ENCODE peak calls at places on chromosomes 11 and 22, in ten cellular contexts. S is right atrium auricular region, W is AG04449, H is esophagus squamous epithelium, D is cardiac fibroblast, I is K562, R is kidney epithelial cell, Q is heart left ventricle, V is MM.1S, G is ascending aorta. X is an unnamed sample.

GRCh38 chr11:120442031-120442430 is 69.5 kb upstream of the GRIK4 start:
- DNase-seq in S (no peak), W (no peak), H (no peak), D (no peak), I (no peak), R (no peak), Q (no peak), V (no peak), G (no peak), X (no peak)

GRCh38 chr11:73931951-73932350 is 18.9 kb upstream of the DNAJB13 start:
- DNase-seq in S (no peak), W (no peak), H (no peak), D (no peak), I (no peak), R (no peak), Q (no peak), V (no peak), G (no peak), X (no peak)

GRCh38 chr11:91397134-91397468 is 827.5 kb upstream of the FAT3 start:
- DNase-seq in S (no peak), W (no peak), H (no peak), D (no peak), I (no peak), R (no peak), Q (no peak), V (no peak), G (no peak), X (no peak)

GRCh38 chr11:6418199-6418957 is 516 bp downstream of the APBB1 start:
- DNase-seq in S (no peak), W (no peak), H (no peak), D (peak), I (no peak), R (no peak), Q (peak), V (no peak), G (no peak), X (peak)

GRCh38 chr11:73228268-73229134 is 10.4 kb downstream of the P2RY2 start:
- DNase-seq in S (no peak), W (no peak), H (no peak), D (no peak), I (no peak), R (no peak), Q (no peak), V (no peak), G (peak), X (peak)

GRCh38 chr11:93784935-93785360 is 866 bp downstream of the MED17 start:
- DNase-seq in S (no peak), W (no peak), H (no peak), D (no peak), I (no peak), R (no peak), Q (no peak), V (no peak), G (no peak), X (peak)

GRCh38 chr11:69298778-69299461 is 5.0 kb downstream of the MYEOV start:
- DNase-seq in S (no peak), W (no peak), H (no peak), D (no peak), I (peak), R (no peak), Q (no peak), V (no peak), G (no peak), X (no peak)

GRCh38 chr22:38290347-38290746 is 17.5 kb upstream of the TMEM184B start:
- DNase-seq in S (no peak), W (no peak), H (no peak), D (no peak), I (no peak), R (no peak), Q (no peak), V (no peak), G (no peak), X (no peak)

GRCh38 chr22:38881464-38881871 is 9.5 kb upstream of the CBX6 start:
- DNase-seq in S (peak), W (peak), H (no peak), D (peak), I (no peak), R (no peak), Q (no peak), V (no peak), G (peak), X (no peak)

GRCh38 chr22:39913886-39914285 is 13.0 kb downstream of the GRAP2 start:
- DNase-seq in S (no peak), W (no peak), H (no peak), D (no peak), I (no peak), R (no peak), Q (no peak), V (no peak), G (no peak), X (peak)

GRCh38 chr11:35144103-35144741 is 5.3 kb downstream of the CD44 start:
- DNase-seq in S (no peak), W (no peak), H (no peak), D (peak), I (no peak), R (no peak), Q (no peak), V (peak), G (no peak), X (no peak)

GRCh38 chr11:66950113-66950535 is 8.1 kb downstream of the PC start:
- DNase-seq in S (no peak), W (no peak), H (no peak), D (peak), I (peak), R (peak), Q (no peak), V (no peak), G (peak), X (no peak)

GRCh38 chr22:46682011-46682731 is 55.9 kb downstream of the CERK start:
- DNase-seq in S (no peak), W (no peak), H (no peak), D (no peak), I (no peak), R (no peak), Q (no peak), V (no peak), G (no peak), X (no peak)

GRCh38 chr11:2194877-2195755 is 23.5 kb upstream of the TH start:
- DNase-seq in S (no peak), W (no peak), H (no peak), D (peak), I (peak), R (no peak), Q (no peak), V (peak), G (no peak), X (peak)

GRCh38 chr11:122180435-122180834 is 64.4 kb upstream of the BLID start:
- DNase-seq in S (no peak), W (peak), H (no peak), D (peak), I (no peak), R (peak), Q (no peak), V (no peak), G (peak), X (no peak)

GRCh38 chr22:46936378-46936916 is 174.0 kb downstream of the TBC1D22A start:
- DNase-seq in S (no peak), W (no peak), H (no peak), D (no peak), I (no peak), R (peak), Q (no peak), V (no peak), G (no peak), X (no peak)

GRCh38 chr22:38243007-38243775 is 29.6 kb downstream of the TMEM184B start:
- DNase-seq in S (no peak), W (no peak), H (no peak), D (peak), I (no peak), R (no peak), Q (peak), V (no peak), G (no peak), X (peak)

GRCh38 chr11:124481365-124482323 is 36.1 kb upstream of the OR8B8 start:
- DNase-seq in S (no peak), W (no peak), H (no peak), D (peak), I (peak), R (no peak), Q (no peak), V (peak), G (no peak), X (peak)

GRCh38 chr11:76579752-76580151 is 90.8 kb downstream of the LRRC32 start:
- DNase-seq in S (no peak), W (no peak), H (no peak), D (no peak), I (no peak), R (no peak), Q (no peak), V (no peak), G (no peak), X (no peak)

GRCh38 chr22:26923498-26923897 is 266.1 kb downstream of the MIAT start:
- DNase-seq in S (no peak), W (no peak), H (no peak), D (no peak), I (no peak), R (no peak), Q (no peak), V (no peak), G (no peak), X (no peak)

GRCh38 chr22:38214248-38215056 is 12.7 kb downstream of the MAFF start:
- DNase-seq in S (peak), W (no peak), H (no peak), D (peak), I (peak), R (no peak), Q (peak), V (peak), G (no peak), X (peak)

GRCh38 chr11:114233755-114234154 is 62.4 kb upstream of the NNMT start:
- DNase-seq in S (no peak), W (no peak), H (no peak), D (peak), I (no peak), R (no peak), Q (no peak), V (no peak), G (no peak), X (peak)

GRCh38 chr11:73384871-73385692 is 8.9 kb downstream of the RELT start:
- DNase-seq in S (peak), W (no peak), H (peak), D (no peak), I (peak), R (no peak), Q (peak), V (no peak), G (peak), X (no peak)

GRCh38 chr11:38392176-38392575 is 1794.1 kb upstream of the RAG2 start:
- DNase-seq in S (no peak), W (no peak), H (no peak), D (no peak), I (no peak), R (no peak), Q (no peak), V (no peak), G (no peak), X (no peak)

GRCh38 chr11:126764221-126764620 is 236.3 kb downstream of the KIRREL3 start:
- DNase-seq in S (no peak), W (no peak), H (no peak), D (no peak), I (peak), R (no peak), Q (no peak), V (no peak), G (no peak), X (no peak)

GRCh38 chr11:13298765-13299164 is 21.2 kb downstream of the BMAL1 start:
- DNase-seq in S (no peak), W (no peak), H (no peak), D (no peak), I (no peak), R (no peak), Q (no peak), V (no peak), G (no peak), X (no peak)

GRCh38 chr11:27596388-27596787 is 89.8 kb upstream of the LIN7C start:
- DNase-seq in S (no peak), W (no peak), H (no peak), D (no peak), I (no peak), R (no peak), Q (no peak), V (no peak), G (no peak), X (no peak)

GRCh38 chr11:111923951-111924350 is 5.2 kb downstream of the C11orf52 start:
- DNase-seq in S (no peak), W (no peak), H (no peak), D (no peak), I (no peak), R (no peak), Q (no peak), V (no peak), G (peak), X (no peak)

GRCh38 chr11:45092901-45093760 is 53.3 kb upstream of the PRDM11 start:
- DNase-seq in S (no peak), W (no peak), H (no peak), D (peak), I (no peak), R (peak), Q (no peak), V (no peak), G (peak), X (no peak)

GRCh38 chr11:46357483-46357936 is 10.2 kb downstream of the DGKZ start:
- DNase-seq in S (no peak), W (no peak), H (no peak), D (no peak), I (no peak), R (no peak), Q (no peak), V (no peak), G (no peak), X (no peak)

GRCh38 chr11:5736396-5736795 is at the start of gene OR56B1:
- DNase-seq in S (no peak), W (no peak), H (no peak), D (no peak), I (no peak), R (no peak), Q (no peak), V (no peak), G (no peak), X (no peak)

GRCh38 chr22:27472975-27473374 is 328.6 kb downstream of the MN1 start:
- DNase-seq in S (no peak), W (no peak), H (no peak), D (no peak), I (no peak), R (no peak), Q (no peak), V (no peak), G (no peak), X (no peak)

GRCh38 chr11:9313648-9314290 is 624 bp downstream of the TMEM41B start:
- DNase-seq in S (no peak), W (no peak), H (no peak), D (peak), I (peak), R (no peak), Q (no peak), V (peak), G (no peak), X (peak)

GRCh38 chr11:68390315-68390714 is 70.2 kb upstream of the PPP6R3 start:
- DNase-seq in S (no peak), W (no peak), H (no peak), D (no peak), I (no peak), R (no peak), Q (no peak), V (no peak), G (no peak), X (no peak)

GRCh38 chr11:28701760-28702449 is 593.7 kb downstream of the METTL15 start:
- DNase-seq in S (no peak), W (no peak), H (no peak), D (peak), I (no peak), R (no peak), Q (no peak), V (no peak), G (no peak), X (no peak)

GRCh38 chr11:45154276-45154675 is 7.8 kb downstream of the PRDM11 start:
- DNase-seq in S (peak), W (no peak), H (no peak), D (no peak), I (no peak), R (no peak), Q (no peak), V (no peak), G (no peak), X (no peak)

GRCh38 chr11:64741393-64742086 is 2.4 kb downstream of the RASGRP2 start:
- DNase-seq in S (no peak), W (no peak), H (no peak), D (no peak), I (peak), R (no peak), Q (no peak), V (no peak), G (no peak), X (peak)

DNA sequence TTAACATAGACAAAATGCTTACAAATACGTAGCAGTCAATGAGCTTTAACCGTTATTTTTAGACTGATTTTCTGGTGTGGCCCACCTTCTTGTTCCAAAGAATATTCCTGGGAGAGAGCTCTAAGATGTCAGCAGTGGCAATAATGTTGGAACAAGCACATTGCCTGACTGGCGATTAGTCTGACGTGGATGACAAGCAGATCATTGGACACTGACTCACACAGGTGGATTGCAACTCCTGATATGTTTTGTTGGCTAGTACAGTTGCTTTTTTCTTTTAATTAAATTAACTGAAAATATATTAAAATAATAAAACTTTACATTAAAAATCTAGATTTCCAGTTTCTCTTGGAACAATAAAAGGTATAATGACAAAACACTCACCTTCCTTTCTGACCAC is 78.0 kb downstream of the TENM4 start:
- DNase-seq in S (no peak), W (no peak), H (no peak), D (no peak), I (no peak), R (no peak), Q (no peak), V (no peak), G (no peak), X (no peak)
- TF ChIP-seq CTCF in S (no peak), W (no peak), H (no peak), D (no peak), I (no peak), R (no peak), Q (no peak), V (no peak), G (no peak), X (no peak)

DNA sequence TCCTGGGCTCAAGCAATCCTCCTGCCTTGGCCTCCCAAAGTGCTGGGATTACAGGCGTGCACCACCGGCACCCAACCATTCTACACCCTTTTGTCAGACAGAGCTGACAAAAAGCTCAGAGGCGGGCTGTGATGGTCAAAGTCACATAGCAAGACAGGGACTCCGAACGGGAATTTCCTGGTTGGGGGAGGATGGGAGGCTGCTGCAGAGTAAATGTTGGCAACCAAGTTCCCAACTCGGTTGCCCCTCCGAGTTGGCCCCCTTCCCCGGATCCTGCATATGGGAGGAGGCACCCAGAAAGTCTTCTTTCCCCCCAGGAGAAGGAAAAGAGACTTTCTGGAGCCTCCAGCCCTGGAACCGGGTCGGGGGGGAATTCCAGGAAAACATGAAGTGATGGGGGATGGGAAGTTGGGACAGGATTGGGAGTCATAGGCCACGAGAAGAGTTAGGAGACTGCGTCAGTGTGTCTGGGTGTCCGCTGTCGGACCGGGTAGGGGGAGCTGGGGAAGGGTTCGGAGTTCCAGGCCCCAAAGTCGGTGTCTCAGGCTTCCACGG is 640 bp downstream of the SELENOM start:
- DNase-seq in S (no peak), W (no peak), H (no peak), D (peak), I (no peak), R (no peak), Q (no peak), V (no peak), G (peak), X (no peak)
- H3K4me3 ChIP-seq in S (peak), W (peak), H (peak), D (peak), I (peak), R (peak), Q (peak), V (peak), G (peak), X (peak)

DNA sequence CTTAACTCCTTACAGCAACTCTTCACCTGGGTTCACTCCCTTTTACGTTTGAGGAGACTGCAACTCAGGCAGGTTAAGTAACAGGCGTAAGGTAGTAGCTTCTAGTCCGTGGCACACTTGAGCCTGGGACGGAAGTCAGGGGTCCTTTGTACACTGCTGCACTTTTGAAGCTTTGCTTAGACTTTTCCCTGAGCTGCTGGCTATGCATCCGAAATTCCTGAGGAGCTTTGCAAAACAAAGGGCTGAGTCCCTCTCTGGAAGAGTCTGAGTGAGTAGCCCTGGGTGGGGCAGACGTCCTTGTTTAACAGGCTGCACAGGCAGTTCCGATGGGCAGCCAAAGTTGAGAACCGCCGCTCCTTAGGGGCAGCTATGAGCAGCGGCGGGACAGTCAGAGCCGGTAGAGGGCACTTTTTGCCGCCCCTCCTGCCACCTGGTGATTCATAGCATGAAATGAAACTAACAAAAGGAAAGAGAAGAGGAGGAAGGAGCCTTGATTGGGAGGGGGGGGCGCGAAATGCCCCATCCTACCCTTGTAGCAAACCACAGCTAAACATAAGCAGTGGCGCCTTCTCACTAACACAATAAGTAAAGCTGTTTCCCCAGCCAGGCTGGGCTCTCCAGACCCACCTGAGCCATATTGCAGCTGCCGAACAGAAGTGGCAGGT is 1.4 kb downstream of the TMEM109 start:
- DNase-seq in S (peak), W (no peak), H (no peak), D (peak), I (peak), R (no peak), Q (no peak), V (peak), G (peak), X (peak)
- TF ChIP-seq CTCF in S (peak), W (peak), H (peak), D (peak), I (peak), R (peak), Q (peak), V (peak), G (peak), X (peak)

DNA sequence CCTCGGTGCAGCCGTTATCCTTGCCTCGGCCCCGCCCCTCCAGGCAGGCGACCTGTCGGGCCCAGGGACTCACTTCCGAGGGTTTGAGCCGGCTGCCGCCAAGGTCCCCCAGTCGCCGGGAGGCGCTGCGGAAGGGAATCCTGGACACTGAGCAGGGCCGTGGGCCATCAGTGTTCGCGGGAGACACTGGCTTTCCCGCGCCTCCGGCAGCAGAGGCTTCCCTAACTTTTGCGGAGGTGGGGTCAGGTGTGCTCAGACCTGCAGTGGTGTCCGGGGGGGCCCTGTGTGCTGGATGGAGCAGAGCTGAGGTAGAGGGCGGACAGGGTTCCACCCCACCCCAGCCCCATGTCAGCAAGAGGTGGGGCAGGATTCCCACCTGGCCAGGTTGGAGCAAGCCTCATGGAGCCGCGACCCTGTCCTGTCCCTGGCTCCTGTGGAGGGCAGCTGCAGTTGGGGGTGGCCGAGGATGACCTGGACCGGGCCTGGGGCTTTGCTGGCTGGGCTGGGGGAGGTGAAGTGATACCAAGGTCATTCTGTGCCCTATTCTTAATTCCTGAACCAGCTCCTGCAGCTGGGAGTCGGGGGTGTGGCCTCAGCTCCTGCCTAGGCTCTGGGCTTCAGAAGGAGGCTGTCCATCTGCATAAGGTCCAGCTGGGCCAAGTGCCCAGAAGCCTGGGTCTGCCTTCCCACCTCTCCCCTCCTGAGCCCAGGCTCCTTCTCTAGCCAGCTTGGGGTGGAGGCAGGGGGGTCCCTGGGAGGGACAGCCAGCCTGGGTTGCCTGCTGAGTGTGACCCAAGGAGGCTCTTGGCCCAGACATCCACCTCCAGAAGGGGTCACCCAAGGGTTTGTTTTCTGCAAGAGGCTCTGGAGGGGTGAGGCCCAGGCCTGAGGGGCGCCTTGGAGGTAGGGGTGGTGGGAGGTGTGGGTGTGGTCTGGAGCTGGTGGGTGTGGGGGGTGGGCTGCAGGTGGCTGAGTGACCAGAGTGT is 8.4 kb downstream of the TSPAN4 start:
- DNase-seq in S (no peak), W (no peak), H (no peak), D (no peak), I (peak), R (no peak), Q (no peak), V (no peak), G (no peak), X (peak)
- H3K4me3 ChIP-seq in S (no peak), W (peak), H (no peak), D (peak), I (no peak), R (no peak), Q (no peak), V (no peak), G (no peak), X (peak)

X was measured in neural progenitor cell.